ENCODE peak calls at places on chromosomes 5 and 9, in nine cellular contexts. One of them, this sample, is unnamed. For H3K27me3, the result is how much of the 10 kb centered on the place peaks cover.

GRCh38 chr9:125812403-125812802 is 65.2 kb downstream of the PBX3 start:
- DNase-seq in Peyer's patch: no peak
- DNase-seq in MM.1S: no peak
- DNase-seq in ovary: no peak
- DNase-seq in left ventricle myocardium inferior: no peak
- DNase-seq in heart right ventricle: no peak
- DNase-seq in fibroblast of lung: no peak
- DNase-seq in colonic mucosa: no peak
- DNase-seq in CD8-positive, alpha-beta T cell: no peak
- DNase-seq in this sample: no peak

GRCh38 chr9:85444243-85444642 is 297.5 kb downstream of the AGTPBP1 start:
- DNase-seq in CD8-positive, alpha-beta T cell: no peak
- DNase-seq in Peyer's patch: no peak
- DNase-seq in fibroblast of lung: no peak
- DNase-seq in heart right ventricle: no peak
- DNase-seq in ovary: no peak
- DNase-seq in MM.1S: no peak
- DNase-seq in colonic mucosa: no peak
- DNase-seq in left ventricle myocardium inferior: no peak
- DNase-seq in this sample: no peak

GRCh38 chr5:1294839-1295649 is at the start of gene TERT:
- DNase-seq in colonic mucosa: peak
- DNase-seq in heart right ventricle: no peak
- DNase-seq in left ventricle myocardium inferior: no peak
- DNase-seq in Peyer's patch: peak
- DNase-seq in CD8-positive, alpha-beta T cell: peak
- DNase-seq in fibroblast of lung: no peak
- DNase-seq in MM.1S: no peak
- DNase-seq in ovary: no peak
- DNase-seq in this sample: no peak

GRCh38 chr9:6845881-6846280 is 88.1 kb downstream of the KDM4C start:
- DNase-seq in fibroblast of lung: peak
- DNase-seq in left ventricle myocardium inferior: no peak
- DNase-seq in heart right ventricle: no peak
- DNase-seq in colonic mucosa: no peak
- DNase-seq in Peyer's patch: no peak
- DNase-seq in ovary: no peak
- DNase-seq in MM.1S: no peak
- DNase-seq in CD8-positive, alpha-beta T cell: no peak
- DNase-seq in this sample: no peak

GRCh38 chr9:93954436-93955355 is at the start of gene BARX1:
- DNase-seq in heart right ventricle: no peak
- DNase-seq in colonic mucosa: no peak
- DNase-seq in fibroblast of lung: no peak
- DNase-seq in MM.1S: no peak
- DNase-seq in CD8-positive, alpha-beta T cell: no peak
- DNase-seq in left ventricle myocardium inferior: no peak
- DNase-seq in ovary: no peak
- DNase-seq in Peyer's patch: no peak
- DNase-seq in this sample: no peak

GRCh38 chr5:9691261-9691660 is 61.1 kb upstream of the TAS2R1 start:
- DNase-seq in fibroblast of lung: no peak
- DNase-seq in CD8-positive, alpha-beta T cell: no peak
- DNase-seq in Peyer's patch: no peak
- DNase-seq in MM.1S: no peak
- DNase-seq in heart right ventricle: no peak
- DNase-seq in left ventricle myocardium inferior: no peak
- DNase-seq in ovary: no peak
- DNase-seq in colonic mucosa: no peak
- DNase-seq in this sample: no peak

GRCh38 chr5:78607864-78608263 is 40.7 kb downstream of the LHFPL2 start:
- DNase-seq in MM.1S: no peak
- DNase-seq in fibroblast of lung: no peak
- DNase-seq in ovary: no peak
- DNase-seq in colonic mucosa: no peak
- DNase-seq in Peyer's patch: no peak
- DNase-seq in CD8-positive, alpha-beta T cell: no peak
- DNase-seq in heart right ventricle: no peak
- DNase-seq in left ventricle myocardium inferior: no peak
- DNase-seq in this sample: no peak

GRCh38 chr9:27566118-27566517 is 7.2 kb downstream of the C9orf72 start:
- DNase-seq in left ventricle myocardium inferior: no peak
- DNase-seq in heart right ventricle: no peak
- DNase-seq in fibroblast of lung: no peak
- DNase-seq in colonic mucosa: no peak
- DNase-seq in CD8-positive, alpha-beta T cell: no peak
- DNase-seq in ovary: no peak
- DNase-seq in Peyer's patch: no peak
- DNase-seq in MM.1S: no peak
- DNase-seq in this sample: no peak

GRCh38 chr5:160843240-160843639 is 8.8 kb downstream of the ATP10B start:
- DNase-seq in CD8-positive, alpha-beta T cell: no peak
- DNase-seq in ovary: no peak
- DNase-seq in fibroblast of lung: no peak
- DNase-seq in MM.1S: peak
- DNase-seq in left ventricle myocardium inferior: no peak
- DNase-seq in heart right ventricle: no peak
- DNase-seq in Peyer's patch: no peak
- DNase-seq in colonic mucosa: no peak
- DNase-seq in this sample: no peak

GRCh38 chr5:116071211-116071610 is 13.6 kb upstream of the COMMD10 start:
- DNase-seq in colonic mucosa: no peak
- DNase-seq in MM.1S: no peak
- DNase-seq in left ventricle myocardium inferior: no peak
- DNase-seq in fibroblast of lung: no peak
- DNase-seq in CD8-positive, alpha-beta T cell: no peak
- DNase-seq in ovary: no peak
- DNase-seq in Peyer's patch: no peak
- DNase-seq in heart right ventricle: no peak
- DNase-seq in this sample: no peak

GRCh38 chr5:159444441-159445082 is 114.3 kb upstream of the IL12B start:
- DNase-seq in left ventricle myocardium inferior: no peak
- DNase-seq in ovary: no peak
- DNase-seq in CD8-positive, alpha-beta T cell: no peak
- DNase-seq in heart right ventricle: no peak
- DNase-seq in colonic mucosa: no peak
- DNase-seq in fibroblast of lung: peak
- DNase-seq in Peyer's patch: no peak
- DNase-seq in MM.1S: peak
- DNase-seq in this sample: peak

GRCh38 chr5:114858964-114859363 is 310.7 kb downstream of the TRIM36 start:
- DNase-seq in Peyer's patch: no peak
- DNase-seq in ovary: no peak
- DNase-seq in left ventricle myocardium inferior: no peak
- DNase-seq in heart right ventricle: no peak
- DNase-seq in colonic mucosa: no peak
- DNase-seq in CD8-positive, alpha-beta T cell: no peak
- DNase-seq in fibroblast of lung: no peak
- DNase-seq in MM.1S: no peak
- DNase-seq in this sample: no peak
- H3K4me3 ChIP-seq in Peyer's patch: no peak
- H3K4me3 ChIP-seq in ovary: no peak
- H3K4me3 ChIP-seq in left ventricle myocardium inferior: no peak
- H3K4me3 ChIP-seq in heart right ventricle: no peak
- H3K4me3 ChIP-seq in colonic mucosa: no peak
- H3K4me3 ChIP-seq in CD8-positive, alpha-beta T cell: no peak
- H3K4me3 ChIP-seq in fibroblast of lung: no peak
- H3K4me3 ChIP-seq in MM.1S: no peak
- H3K4me3 ChIP-seq in this sample: no peak

GRCh38 chr5:163350083-163350482 is 87.3 kb upstream of the CCNG1 start:
- DNase-seq in MM.1S: no peak
- DNase-seq in colonic mucosa: no peak
- DNase-seq in ovary: no peak
- DNase-seq in fibroblast of lung: no peak
- DNase-seq in heart right ventricle: no peak
- DNase-seq in CD8-positive, alpha-beta T cell: no peak
- DNase-seq in left ventricle myocardium inferior: no peak
- DNase-seq in Peyer's patch: no peak
- DNase-seq in this sample: no peak
- TF ChIP-seq CTCF in MM.1S: peak
- TF ChIP-seq CTCF in colonic mucosa: no peak
- TF ChIP-seq CTCF in ovary: no peak
- TF ChIP-seq CTCF in fibroblast of lung: peak
- TF ChIP-seq CTCF in heart right ventricle: no peak
- TF ChIP-seq CTCF in CD8-positive, alpha-beta T cell: no peak
- TF ChIP-seq CTCF in left ventricle myocardium inferior: no peak
- TF ChIP-seq CTCF in Peyer's patch: no peak
- TF ChIP-seq CTCF in this sample: peak

DNA sequence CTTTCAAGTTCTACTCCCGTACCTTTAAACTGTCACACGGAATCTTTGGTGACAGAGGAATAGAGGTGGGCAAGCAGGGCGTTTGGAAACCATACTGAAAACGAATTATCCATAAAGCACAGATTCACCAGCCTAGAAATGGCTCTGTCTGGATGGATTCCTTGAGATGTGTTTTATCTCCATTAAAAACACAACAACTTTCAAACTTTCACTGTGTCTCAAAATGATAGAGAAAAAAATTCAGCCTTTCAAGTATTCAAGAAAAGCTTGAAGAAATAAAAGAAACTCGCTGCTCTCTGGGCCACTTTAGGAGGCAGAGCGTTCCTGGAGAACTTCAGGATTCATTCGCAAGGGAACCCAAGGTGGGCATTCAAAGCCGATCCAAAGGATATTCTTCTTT is 589 bp upstream of the THBS4 start:
- DNase-seq in MM.1S: no peak
- DNase-seq in CD8-positive, alpha-beta T cell: no peak
- DNase-seq in fibroblast of lung: no peak
- DNase-seq in Peyer's patch: no peak
- DNase-seq in left ventricle myocardium inferior: no peak
- DNase-seq in colonic mucosa: no peak
- DNase-seq in heart right ventricle: no peak
- DNase-seq in ovary: no peak
- DNase-seq in this sample: no peak
- H3K27me3 ChIP-seq in MM.1S: under half
- H3K27me3 ChIP-seq in CD8-positive, alpha-beta T cell: under half
- H3K27me3 ChIP-seq in fibroblast of lung: under half
- H3K27me3 ChIP-seq in Peyer's patch: under half
- H3K27me3 ChIP-seq in left ventricle myocardium inferior: under half
- H3K27me3 ChIP-seq in colonic mucosa: under half
- H3K27me3 ChIP-seq in heart right ventricle: under half
- H3K27me3 ChIP-seq in ovary: under half
- H3K27me3 ChIP-seq in this sample: under half

GRCh38 chr9:98379572-98379971 is 124.1 kb upstream of the TBC1D2 start:
- DNase-seq in Peyer's patch: no peak
- DNase-seq in colonic mucosa: no peak
- DNase-seq in CD8-positive, alpha-beta T cell: no peak
- DNase-seq in heart right ventricle: no peak
- DNase-seq in MM.1S: no peak
- DNase-seq in fibroblast of lung: no peak
- DNase-seq in ovary: no peak
- DNase-seq in left ventricle myocardium inferior: no peak
- DNase-seq in this sample: no peak

GRCh38 chr9:98375138-98375726 is 119.8 kb upstream of the TBC1D2 start:
- DNase-seq in colonic mucosa: no peak
- DNase-seq in ovary: no peak
- DNase-seq in Peyer's patch: peak
- DNase-seq in CD8-positive, alpha-beta T cell: no peak
- DNase-seq in left ventricle myocardium inferior: no peak
- DNase-seq in MM.1S: no peak
- DNase-seq in fibroblast of lung: peak
- DNase-seq in heart right ventricle: no peak
- DNase-seq in this sample: peak

GRCh38 chr9:98381311-98382103 is 126.1 kb upstream of the TBC1D2 start:
- DNase-seq in fibroblast of lung: no peak
- DNase-seq in Peyer's patch: no peak
- DNase-seq in ovary: no peak
- DNase-seq in MM.1S: no peak
- DNase-seq in CD8-positive, alpha-beta T cell: no peak
- DNase-seq in left ventricle myocardium inferior: no peak
- DNase-seq in heart right ventricle: no peak
- DNase-seq in colonic mucosa: no peak
- DNase-seq in this sample: no peak

GRCh38 chr9:98380065-98380681 is 124.7 kb upstream of the TBC1D2 start:
- DNase-seq in fibroblast of lung: peak
- DNase-seq in MM.1S: no peak
- DNase-seq in heart right ventricle: no peak
- DNase-seq in left ventricle myocardium inferior: no peak
- DNase-seq in Peyer's patch: peak
- DNase-seq in CD8-positive, alpha-beta T cell: no peak
- DNase-seq in ovary: no peak
- DNase-seq in colonic mucosa: no peak
- DNase-seq in this sample: peak

GRCh38 chr9:98378206-98379193 is 123.1 kb upstream of the TBC1D2 start:
- DNase-seq in MM.1S: no peak
- DNase-seq in heart right ventricle: no peak
- DNase-seq in colonic mucosa: no peak
- DNase-seq in CD8-positive, alpha-beta T cell: no peak
- DNase-seq in fibroblast of lung: peak
- DNase-seq in ovary: no peak
- DNase-seq in Peyer's patch: no peak
- DNase-seq in left ventricle myocardium inferior: no peak
- DNase-seq in this sample: no peak
- H3K4me3 ChIP-seq in MM.1S: no peak
- H3K4me3 ChIP-seq in heart right ventricle: no peak
- H3K4me3 ChIP-seq in colonic mucosa: no peak
- H3K4me3 ChIP-seq in CD8-positive, alpha-beta T cell: no peak
- H3K4me3 ChIP-seq in fibroblast of lung: no peak
- H3K4me3 ChIP-seq in ovary: no peak
- H3K4me3 ChIP-seq in Peyer's patch: no peak
- H3K4me3 ChIP-seq in left ventricle myocardium inferior: no peak
- H3K4me3 ChIP-seq in this sample: no peak

DNA sequence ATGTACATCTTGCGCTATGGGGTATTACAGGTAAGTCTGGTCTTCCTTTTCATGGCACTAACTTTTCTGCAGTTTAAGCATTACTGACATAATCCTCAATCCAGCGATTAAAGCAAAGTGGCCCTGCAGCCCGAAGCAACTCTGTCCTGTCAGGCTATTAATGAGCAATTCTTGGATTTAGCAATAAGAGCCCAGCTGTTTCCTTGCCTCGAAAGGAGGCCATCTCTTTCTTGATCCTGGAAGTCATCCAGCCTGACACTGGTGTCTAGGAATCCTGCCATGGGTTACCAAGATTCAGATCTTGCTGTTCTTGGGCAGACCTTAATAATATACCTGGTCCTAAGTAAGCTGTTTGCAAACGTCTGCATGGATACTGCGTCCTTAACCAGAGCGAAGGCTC is 102.0 kb downstream of the RFK start:
- DNase-seq in fibroblast of lung: no peak
- DNase-seq in MM.1S: no peak
- DNase-seq in CD8-positive, alpha-beta T cell: no peak
- DNase-seq in colonic mucosa: no peak
- DNase-seq in left ventricle myocardium inferior: no peak
- DNase-seq in heart right ventricle: no peak
- DNase-seq in ovary: no peak
- DNase-seq in Peyer's patch: no peak
- DNase-seq in this sample: no peak
- TF ChIP-seq CTCF in fibroblast of lung: no peak
- TF ChIP-seq CTCF in MM.1S: no peak
- TF ChIP-seq CTCF in CD8-positive, alpha-beta T cell: no peak
- TF ChIP-seq CTCF in colonic mucosa: no peak
- TF ChIP-seq CTCF in left ventricle myocardium inferior: no peak
- TF ChIP-seq CTCF in heart right ventricle: no peak
- TF ChIP-seq CTCF in ovary: no peak
- TF ChIP-seq CTCF in Peyer's patch: no peak
- TF ChIP-seq CTCF in this sample: no peak

This sample was measured in brain microvascular endothelial cell.